ENCODE peak calls at places on chromosomes 16 and 17, in five cellular contexts. One of them, this sample, is unnamed.

GRCh38 chr17:19376799-19377198 is 1.5 kb upstream of the MAPK7 start:
- DNase-seq in epithelial cell of esophagus: peak; percentile 65
- DNase-seq in GM12865: peak; percentile 31
- DNase-seq in cardiac muscle cell: no peak
- DNase-seq in tibial nerve: no peak
- DNase-seq in this sample: no peak

GRCh38 chr17:44372036-44372435 is 8.4 kb upstream of the FAM171A2 start:
- DNase-seq in GM12865: no peak
- DNase-seq in cardiac muscle cell: no peak
- DNase-seq in tibial nerve: no peak
- DNase-seq in epithelial cell of esophagus: no peak
- DNase-seq in this sample: no peak

GRCh38 chr17:49691677-49692191 is 13.8 kb upstream of the SPOP start:
- DNase-seq in tibial nerve: no peak
- DNase-seq in epithelial cell of esophagus: no peak
- DNase-seq in GM12865: no peak
- DNase-seq in cardiac muscle cell: no peak
- DNase-seq in this sample: no peak

GRCh38 chr17:7383742-7384488 is 3.0 kb downstream of the TNK1 start:
- DNase-seq in tibial nerve: no peak
- DNase-seq in GM12865: peak; percentile 72
- DNase-seq in cardiac muscle cell: peak; percentile 38
- DNase-seq in epithelial cell of esophagus: peak; percentile 39
- DNase-seq in this sample: no peak

GRCh38 chr17:39937462-39937861 is 9.9 kb downstream of the LRRC3C start:
- DNase-seq in epithelial cell of esophagus: no peak
- DNase-seq in cardiac muscle cell: no peak
- DNase-seq in GM12865: no peak
- DNase-seq in tibial nerve: no peak
- DNase-seq in this sample: no peak

GRCh38 chr16:64240586-64240985 is 881.3 kb downstream of the CDH11 start:
- DNase-seq in epithelial cell of esophagus: no peak
- DNase-seq in tibial nerve: no peak
- DNase-seq in GM12865: no peak
- DNase-seq in cardiac muscle cell: no peak
- DNase-seq in this sample: no peak

GRCh38 chr16:21684199-21684598 is 20.4 kb downstream of the OTOA start:
- DNase-seq in tibial nerve: no peak
- DNase-seq in epithelial cell of esophagus: no peak
- DNase-seq in GM12865: peak; percentile 26
- DNase-seq in cardiac muscle cell: peak; percentile 6
- DNase-seq in this sample: no peak

GRCh38 chr16:8686879-8687278 is 12.5 kb downstream of the ABAT start:
- DNase-seq in tibial nerve: no peak
- DNase-seq in GM12865: no peak
- DNase-seq in epithelial cell of esophagus: peak; percentile 21
- DNase-seq in cardiac muscle cell: no peak
- DNase-seq in this sample: no peak

GRCh38 chr17:12613566-12613965 is 52.1 kb upstream of the MYOCD start:
- DNase-seq in GM12865: no peak
- DNase-seq in tibial nerve: no peak
- DNase-seq in cardiac muscle cell: peak; percentile 28
- DNase-seq in epithelial cell of esophagus: peak; percentile 56
- DNase-seq in this sample: no peak

GRCh38 chr16:68399456-68399855 is 48.9 kb downstream of the SMPD3 start:
- DNase-seq in GM12865: no peak
- DNase-seq in tibial nerve: no peak
- DNase-seq in epithelial cell of esophagus: no peak
- DNase-seq in cardiac muscle cell: no peak
- DNase-seq in this sample: no peak

GRCh38 chr16:82152641-82153094 is 17.4 kb downstream of the MPHOSPH6 start:
- DNase-seq in GM12865: no peak
- DNase-seq in cardiac muscle cell: no peak
- DNase-seq in epithelial cell of esophagus: no peak
- DNase-seq in tibial nerve: no peak
- DNase-seq in this sample: no peak

GRCh38 chr16:67976205-67976604 is 4.1 kb downstream of the DPEP3 start:
- DNase-seq in cardiac muscle cell: no peak
- DNase-seq in GM12865: no peak
- DNase-seq in tibial nerve: no peak
- DNase-seq in epithelial cell of esophagus: no peak
- DNase-seq in this sample: no peak

GRCh38 chr16:88476203-88476602 is 23.1 kb downstream of the ZFPM1 start:
- DNase-seq in GM12865: no peak
- DNase-seq in epithelial cell of esophagus: no peak
- DNase-seq in cardiac muscle cell: no peak
- DNase-seq in tibial nerve: no peak
- DNase-seq in this sample: no peak

GRCh38 chr17:45895304-45895968 is 1.1 kb downstream of the MAPT start:
- DNase-seq in GM12865: no peak
- DNase-seq in tibial nerve: no peak
- DNase-seq in cardiac muscle cell: peak; percentile 11
- DNase-seq in epithelial cell of esophagus: peak; percentile 33
- DNase-seq in this sample: no peak

GRCh38 chr16:17970816-17971291 is 365.7 kb downstream of the NPIPA8 start:
- DNase-seq in epithelial cell of esophagus: no peak
- DNase-seq in GM12865: no peak
- DNase-seq in tibial nerve: no peak
- DNase-seq in cardiac muscle cell: no peak
- DNase-seq in this sample: no peak
- TF ChIP-seq CTCF in epithelial cell of esophagus: no peak
- TF ChIP-seq CTCF in GM12865: no peak
- TF ChIP-seq CTCF in tibial nerve: no peak
- TF ChIP-seq CTCF in cardiac muscle cell: no peak
- TF ChIP-seq CTCF in this sample: no peak

GRCh38 chr16:19114359-19115147 is 789 bp downstream of the ITPRIPL2 start:
- DNase-seq in GM12865: peak; percentile 77
- DNase-seq in epithelial cell of esophagus: peak; percentile 44
- DNase-seq in tibial nerve: peak; percentile 54
- DNase-seq in cardiac muscle cell: peak; percentile 73
- DNase-seq in this sample: no peak
- H3K4me3 ChIP-seq in GM12865: peak overlapping the region; percentile 49
- H3K4me3 ChIP-seq in epithelial cell of esophagus: peak overlapping the region; percentile 37
- H3K4me3 ChIP-seq in tibial nerve: peak overlapping the region; percentile 73
- H3K4me3 ChIP-seq in cardiac muscle cell: peak overlapping the region; percentile 43
- H3K4me3 ChIP-seq in this sample: peak overlapping the region; percentile 49

DNA sequence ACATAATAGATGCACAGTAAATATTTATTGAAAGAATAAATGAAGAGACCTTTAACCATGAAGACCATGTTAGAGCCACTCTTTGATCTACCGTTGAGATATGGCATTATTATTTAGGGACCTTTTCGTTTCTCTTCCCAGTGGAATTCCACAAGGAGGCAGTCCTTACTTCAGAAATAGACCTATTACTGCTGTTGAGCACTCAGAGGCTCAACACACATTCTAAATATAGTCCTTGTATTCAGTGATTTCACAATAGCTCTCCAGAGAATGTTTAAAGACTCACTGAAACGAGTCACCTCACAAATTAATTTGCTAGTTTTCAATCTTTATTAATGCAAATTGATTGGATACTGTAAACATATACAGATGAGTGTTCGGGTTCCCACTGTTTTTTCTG is 603.8 kb downstream of the CDH8 start:
- DNase-seq in GM12865: no peak
- DNase-seq in cardiac muscle cell: no peak
- DNase-seq in tibial nerve: no peak
- DNase-seq in epithelial cell of esophagus: peak; percentile 4
- DNase-seq in this sample: no peak
- TF ChIP-seq CTCF in GM12865: no peak
- TF ChIP-seq CTCF in cardiac muscle cell: no peak
- TF ChIP-seq CTCF in tibial nerve: no peak
- TF ChIP-seq CTCF in epithelial cell of esophagus: no peak
- TF ChIP-seq CTCF in this sample: no peak

GRCh38 chr17:77404812-77405581 is 264.2 kb downstream of the SEC14L1 start:
- DNase-seq in GM12865: peak; percentile 89
- DNase-seq in cardiac muscle cell: peak; percentile 68
- DNase-seq in epithelial cell of esophagus: peak; percentile 69
- DNase-seq in tibial nerve: no peak
- DNase-seq in this sample: no peak
- H3K4me3 ChIP-seq in GM12865: peak overlapping the region; percentile 9
- H3K4me3 ChIP-seq in cardiac muscle cell: no peak overlapping the region
- H3K4me3 ChIP-seq in epithelial cell of esophagus: no peak overlapping the region
- H3K4me3 ChIP-seq in tibial nerve: no peak overlapping the region
- H3K4me3 ChIP-seq in this sample: no peak overlapping the region

GRCh38 chr17:8630802-8631553 is 453 bp upstream of the MYH10 start:
- DNase-seq in tibial nerve: peak; percentile 92
- DNase-seq in epithelial cell of esophagus: peak; percentile 100
- DNase-seq in cardiac muscle cell: peak; percentile 100
- DNase-seq in GM12865: peak; percentile 99
- DNase-seq in this sample: peak; percentile 100
- TF ChIP-seq CTCF in tibial nerve: no peak
- TF ChIP-seq CTCF in epithelial cell of esophagus: no peak
- TF ChIP-seq CTCF in cardiac muscle cell: no peak
- TF ChIP-seq CTCF in GM12865: peak; percentile 12
- TF ChIP-seq CTCF in this sample: peak; percentile 14

DNA sequence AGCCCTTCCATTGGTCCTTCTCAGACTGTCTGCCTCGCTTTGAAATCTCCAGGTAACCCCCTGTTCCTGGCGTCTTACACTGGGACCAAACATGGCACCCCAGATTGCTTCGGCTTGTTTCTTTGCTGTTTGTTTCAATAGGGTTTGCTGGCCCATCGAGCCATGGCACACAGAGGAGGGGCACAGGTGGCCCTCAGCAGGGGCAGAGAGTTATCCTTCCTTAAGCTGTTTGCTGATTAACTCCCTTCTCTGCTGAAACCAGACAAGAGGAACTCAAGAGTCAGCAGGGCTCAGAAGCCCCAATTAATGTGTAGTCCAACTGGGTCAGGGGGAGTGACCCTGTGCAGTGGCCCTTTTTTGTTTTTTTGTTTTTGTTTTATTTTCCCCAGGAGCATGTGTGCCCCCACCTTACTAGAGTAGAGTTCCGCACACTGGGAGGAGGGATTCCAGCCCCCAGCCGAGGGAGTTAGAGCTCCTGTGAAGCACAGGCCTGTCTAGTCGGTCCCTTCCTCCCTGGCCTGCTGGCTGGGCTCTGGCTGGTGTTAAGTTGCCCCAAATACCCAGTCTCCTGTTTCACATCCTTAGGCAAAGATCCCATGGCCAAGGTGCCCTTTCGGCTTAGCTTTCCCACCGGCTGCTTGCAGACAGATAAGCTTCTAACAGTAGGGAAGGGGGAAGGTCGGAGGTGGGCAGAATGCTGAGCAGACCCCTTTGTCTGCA is 39.3 kb downstream of the YPEL2 start:
- DNase-seq in epithelial cell of esophagus: no peak
- DNase-seq in tibial nerve: no peak
- DNase-seq in GM12865: no peak
- DNase-seq in cardiac muscle cell: no peak
- DNase-seq in this sample: no peak
- H3K4me3 ChIP-seq in epithelial cell of esophagus: no peak overlapping the region
- H3K4me3 ChIP-seq in tibial nerve: no peak overlapping the region
- H3K4me3 ChIP-seq in GM12865: no peak overlapping the region
- H3K4me3 ChIP-seq in cardiac muscle cell: no peak overlapping the region
- H3K4me3 ChIP-seq in this sample: no peak overlapping the region

GRCh38 chr17:82918508-82918907 is 78.7 kb upstream of the ZNF750 start:
- DNase-seq in cardiac muscle cell: no peak
- DNase-seq in epithelial cell of esophagus: no peak
- DNase-seq in GM12865: no peak
- DNase-seq in tibial nerve: no peak
- DNase-seq in this sample: no peak

GRCh38 chr17:82920150-82920549 is 80.3 kb upstream of the ZNF750 start:
- DNase-seq in cardiac muscle cell: no peak
- DNase-seq in epithelial cell of esophagus: no peak
- DNase-seq in tibial nerve: no peak
- DNase-seq in GM12865: no peak
- DNase-seq in this sample: no peak

GRCh38 chr17:82915697-82916027 is 75.8 kb upstream of the ZNF750 start:
- DNase-seq in GM12865: peak; percentile 28
- DNase-seq in cardiac muscle cell: no peak
- DNase-seq in epithelial cell of esophagus: no peak
- DNase-seq in tibial nerve: no peak
- DNase-seq in this sample: no peak

GRCh38 chr17:82915010-82915696 is 75.3 kb upstream of the ZNF750 start:
- DNase-seq in tibial nerve: no peak
- DNase-seq in epithelial cell of esophagus: no peak
- DNase-seq in GM12865: peak; percentile 31
- DNase-seq in cardiac muscle cell: no peak
- DNase-seq in this sample: no peak

GRCh38 chr17:82917656-82918345 is 78.0 kb upstream of the ZNF750 start:
- DNase-seq in GM12865: no peak
- DNase-seq in cardiac muscle cell: peak; percentile 52
- DNase-seq in epithelial cell of esophagus: no peak
- DNase-seq in tibial nerve: no peak
- DNase-seq in this sample: no peak
- TF ChIP-seq CTCF in GM12865: peak; percentile 22
- TF ChIP-seq CTCF in cardiac muscle cell: peak; percentile 58
- TF ChIP-seq CTCF in epithelial cell of esophagus: peak; percentile 14
- TF ChIP-seq CTCF in tibial nerve: no peak
- TF ChIP-seq CTCF in this sample: peak; percentile 44